ENCODE peak calls at places on chromosomes 5 and 9, in nine cellular contexts. Y, L, O, C, Q, G, D, F and E are unnamed samples.

GRCh38 chr9:131740898-131741297 is 1.0 kb upstream of the RAPGEF1 start:
- DNase-seq in G (no peak), L (no peak), Y (no peak), F (no peak), Q (no peak), C (no peak), O (peak), D (no peak), E (no peak)

GRCh38 chr5:115179959-115180709 is 10.4 kb upstream of the TRIM36 start:
- DNase-seq in Y (no peak), D (no peak), O (no peak), G (peak), C (no peak), F (no peak), L (peak), Q (peak), E (no peak)

GRCh38 chr9:122234022-122234748 is 5.4 kb upstream of the LHX6 start:
- DNase-seq in C (no peak), Q (no peak), Y (no peak), L (no peak), G (no peak), O (no peak), D (no peak), F (peak), E (no peak)

GRCh38 chr5:116504593-116504992 is 70.0 kb downstream of the SEMA6A start:
- DNase-seq in Q (no peak), O (no peak), Y (no peak), L (no peak), F (no peak), D (no peak), C (no peak), G (no peak), E (no peak)

GRCh38 chr5:40754381-40755092 is 1.2 kb downstream of the TTC33 start:
- DNase-seq in F (no peak), G (peak), Y (no peak), D (no peak), O (no peak), Q (no peak), L (peak), C (no peak), E (peak)

GRCh38 chr9:117021881-117022280 is 334.8 kb downstream of the TRIM32 start:
- DNase-seq in O (no peak), G (no peak), C (no peak), L (no peak), Q (no peak), F (no peak), D (no peak), Y (no peak), E (no peak)

GRCh38 chr5:157172408-157172807 is 6.3 kb upstream of the GARIN3 start:
- DNase-seq in G (no peak), D (no peak), Y (no peak), Q (no peak), L (no peak), F (peak), C (no peak), O (no peak), E (no peak)

GRCh38 chr9:70981312-70981711 is 140.1 kb downstream of the TRPM3 start:
- DNase-seq in O (no peak), D (no peak), Q (no peak), L (no peak), G (no peak), Y (no peak), F (no peak), C (no peak), E (no peak)

GRCh38 chr9:6014668-6015270 is 655 bp downstream of the RANBP6 start:
- DNase-seq in O (no peak), F (no peak), Q (no peak), C (no peak), G (peak), Y (no peak), D (no peak), L (no peak), E (peak)

GRCh38 chr9:35891649-35892048 is 14.4 kb upstream of the HRCT1 start:
- DNase-seq in G (no peak), D (no peak), C (no peak), O (no peak), Y (no peak), Q (no peak), F (no peak), L (no peak), E (peak)

GRCh38 chr5:147504001-147504400 is 5.9 kb downstream of the DPYSL3 start:
- DNase-seq in C (no peak), G (peak), L (no peak), Q (no peak), F (no peak), D (peak), Y (no peak), O (no peak), E (no peak)

GRCh38 chr9:117407436-117408022 is 7.3 kb downstream of the ASTN2 start:
- DNase-seq in L (no peak), F (no peak), G (no peak), Q (no peak), Y (no peak), O (no peak), D (no peak), C (no peak), E (no peak)

GRCh38 chr9:91163441-91163772 is 198.3 kb downstream of the AUH start:
- DNase-seq in L (no peak), G (no peak), D (no peak), C (peak), Q (peak), O (no peak), F (no peak), Y (no peak), E (no peak)

GRCh38 chr9:119924736-119925135 is 555.5 kb upstream of the BRINP1 start:
- DNase-seq in G (no peak), Y (no peak), F (no peak), O (no peak), Q (peak), L (no peak), C (no peak), D (no peak), E (no peak)

GRCh38 chr5:134255418-134256150 is 29.7 kb upstream of the PPP2CA start:
- DNase-seq in Q (no peak), F (no peak), L (no peak), Y (no peak), C (no peak), O (no peak), G (peak), D (no peak), E (peak)
- H3K27ac ChIP-seq in Q (no peak), F (no peak), L (no peak), Y (no peak), C (no peak), O (no peak), G (no peak), D (no peak), E (no peak)

GRCh38 chr5:29015523-29015922 is 1977.1 kb upstream of the CDH9 start:
- DNase-seq in Q (no peak), L (no peak), O (no peak), C (no peak), Y (no peak), G (no peak), D (no peak), F (no peak), E (no peak)

GRCh38 chr5:29017501-29017900 is 1979.1 kb upstream of the CDH9 start:
- DNase-seq in F (no peak), Q (no peak), Y (no peak), D (no peak), O (no peak), L (no peak), G (no peak), C (no peak), E (no peak)

DNA sequence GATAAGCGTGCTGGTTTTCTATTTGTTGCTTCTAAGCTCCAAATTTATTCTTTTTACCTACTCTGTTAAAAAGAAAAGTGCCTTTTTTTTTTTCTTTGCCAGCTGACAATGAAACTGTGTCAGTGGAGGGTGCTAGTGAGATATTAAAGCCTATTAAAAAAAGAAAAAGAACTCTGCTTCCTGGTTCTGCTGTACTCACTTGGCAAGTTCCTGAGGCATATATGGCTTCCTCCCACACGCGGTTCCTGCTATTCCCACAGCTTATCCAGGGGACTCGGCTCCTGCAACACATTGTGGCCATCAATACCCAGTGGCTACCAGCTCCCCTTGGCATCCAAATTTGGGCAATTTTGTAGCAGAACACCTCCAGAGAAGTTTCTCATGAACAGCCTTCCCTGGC is 1977.7 kb upstream of the CDH9 start:
- DNase-seq in G (no peak), C (no peak), L (no peak), Q (no peak), F (no peak), Y (no peak), O (no peak), D (no peak), E (no peak)
- TF ChIP-seq CTCF in G (no peak), C (no peak), L (no peak), Q (no peak), F (no peak), Y (no peak), O (no peak), D (no peak), E (peak)

GRCh38 chr5:59039003-59039295 is 456.1 kb downstream of the RAB3C start:
- DNase-seq in Q (peak), L (peak), G (no peak), D (no peak), F (no peak), O (no peak), Y (no peak), C (no peak), E (no peak)
- H3K27ac ChIP-seq in Q (no peak), L (no peak), G (peak), D (peak), F (peak), O (peak), Y (no peak), C (peak), E (no peak)

DNA sequence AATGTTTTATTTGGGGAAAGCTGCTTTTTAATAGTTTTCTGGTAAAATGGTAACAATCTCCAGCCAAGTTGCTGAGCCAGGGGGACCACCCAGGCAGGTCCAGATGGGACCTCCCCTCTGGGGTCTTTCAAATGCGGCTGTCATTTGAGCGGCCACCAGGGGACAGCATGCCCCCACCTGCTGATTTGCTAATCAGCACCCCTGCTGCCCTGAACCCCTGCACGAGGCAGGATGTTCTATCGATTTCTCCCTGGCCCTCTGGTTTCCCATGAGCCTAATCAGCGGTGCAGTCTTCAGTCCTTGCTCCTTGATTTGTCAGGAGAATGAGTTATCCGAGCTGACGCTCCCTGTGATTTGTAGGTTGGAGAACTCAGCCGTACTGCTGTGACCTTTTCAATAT is 247.0 kb downstream of the FSTL4 start:
- DNase-seq in Y (no peak), C (no peak), G (no peak), Q (peak), D (no peak), L (peak), F (no peak), O (no peak), E (no peak)
- TF ChIP-seq CTCF in Y (no peak), C (no peak), G (peak), Q (peak), D (no peak), L (peak), F (peak), O (no peak), E (peak)

GRCh38 chr5:128118214-128118613 is 34.6 kb downstream of the SLC12A2 start:
- DNase-seq in Q (no peak), O (no peak), G (no peak), Y (no peak), C (no peak), F (no peak), L (no peak), D (no peak), E (no peak)
- H3K27ac ChIP-seq in Q (no peak), O (no peak), G (no peak), Y (no peak), C (no peak), F (no peak), L (no peak), D (no peak), E (no peak)

DNA sequence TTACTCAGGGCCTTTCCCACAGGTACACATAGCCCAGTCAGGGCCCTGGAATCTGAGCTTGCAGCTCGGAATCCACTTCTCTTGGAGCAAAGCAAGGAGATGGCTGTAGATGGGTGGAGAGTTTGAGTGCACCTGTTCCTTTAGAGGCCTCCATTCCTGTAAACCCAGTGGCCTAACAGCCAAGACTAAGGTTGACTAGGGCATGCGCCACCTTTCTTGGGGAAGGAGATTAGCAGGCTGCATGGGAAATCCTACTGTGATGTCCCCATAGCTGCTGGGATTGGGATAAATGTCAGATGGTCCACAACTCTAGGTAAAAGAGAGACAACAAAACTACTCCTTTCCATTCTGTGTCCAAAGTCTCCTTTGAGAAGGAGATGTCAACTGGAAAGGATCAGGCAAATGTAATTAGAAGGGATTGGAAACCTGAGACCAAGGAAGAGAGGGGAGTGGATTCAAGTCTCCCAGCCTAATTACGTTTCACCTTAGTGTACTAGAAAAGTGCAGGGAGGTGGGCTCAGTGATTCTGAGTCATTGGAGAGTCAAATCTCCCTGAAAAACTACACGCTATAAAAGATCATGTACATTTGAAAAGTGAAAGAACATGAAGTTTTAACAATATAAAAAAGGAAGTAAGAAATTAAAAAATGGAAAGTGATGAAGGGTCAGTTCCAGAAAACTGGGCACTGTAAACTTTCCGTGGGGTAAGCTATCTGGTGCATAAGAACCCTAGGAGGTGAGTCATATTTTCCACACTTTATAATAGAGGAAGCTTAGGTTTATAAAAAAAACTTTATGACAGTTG is 104.2 kb downstream of the SEC61B start:
- DNase-seq in Y (no peak), Q (peak), D (no peak), O (no peak), F (no peak), C (no peak), G (peak), L (peak), E (no peak)
- TF ChIP-seq CTCF in Y (no peak), Q (peak), D (no peak), O (no peak), F (no peak), C (no peak), G (no peak), L (peak), E (no peak)

GRCh38 chr9:38042626-38043359 is 26.2 kb downstream of the SHB start:
- DNase-seq in G (no peak), D (no peak), F (no peak), O (no peak), Y (no peak), Q (no peak), L (no peak), C (no peak), E (no peak)
- H3K27ac ChIP-seq in G (no peak), D (no peak), F (peak), O (no peak), Y (no peak), Q (no peak), L (no peak), C (no peak), E (no peak)

GRCh38 chr5:68464424-68464823 is 248.9 kb downstream of the PIK3R1 start:
- DNase-seq in F (no peak), D (no peak), O (no peak), Q (no peak), L (no peak), C (no peak), Y (no peak), G (peak), E (no peak)
- TF ChIP-seq CTCF in F (no peak), D (no peak), O (no peak), Q (no peak), L (no peak), C (no peak), Y (no peak), G (no peak), E (no peak)

GRCh38 chr5:617896-618295 is 5.8 kb downstream of the CEP72 start:
- DNase-seq in O (no peak), Y (peak), Q (no peak), G (no peak), C (peak), F (no peak), D (no peak), L (no peak), E (no peak)
- H3K27ac ChIP-seq in O (no peak), Y (no peak), Q (no peak), G (no peak), C (no peak), F (no peak), D (no peak), L (no peak), E (no peak)